ENCODE peak calls at places on chromosomes 6 and 20, in four cellular contexts. F, X, B and T are unnamed samples.
A peak's percentile ranks its signal among the peaks of the same experiment; 100 is the strongest.

GRCh38 chr6:14239097-14239496 is 121.5 kb downstream of the CD83 start:
- DNase-seq in F (no peak), X (no peak), B (no peak), T (no peak)

GRCh38 chr6:95081231-95081630 is 496.1 kb upstream of the MANEA start:
- DNase-seq in F (no peak), X (no peak), B (no peak), T (no peak)

GRCh38 chr20:50609438-50609989 is 81.8 kb downstream of the RIPOR3 start:
- DNase-seq in F (no peak), X (no peak), B (no peak), T (no peak)

GRCh38 chr20:48822879-48823385 is 4.9 kb downstream of the PREX1 start:
- DNase-seq in F (no peak), X (no peak), B (peak; percentile 40), T (no peak)

GRCh38 chr20:22619806-22620205 is 35.4 kb upstream of the FOXA2 start:
- DNase-seq in F (no peak), X (no peak), B (no peak), T (no peak)

GRCh38 chr6:34113532-34113931 is 32.4 kb downstream of the GRM4 start:
- DNase-seq in F (no peak), X (no peak), B (no peak), T (no peak)

GRCh38 chr6:143223895-143224294 is 163.2 kb downstream of the AIG1 start:
- DNase-seq in F (no peak), X (no peak), B (no peak), T (peak; percentile 81)

GRCh38 chr20:1323830-1324597 is 4.9 kb downstream of the SDCBP2 start:
- DNase-seq in F (no peak), X (no peak), B (no peak), T (no peak)

GRCh38 chr20:53900380-53900999 is 169.9 kb downstream of the BCAS1 start:
- DNase-seq in F (no peak), X (no peak), B (no peak), T (no peak)

GRCh38 chr20:50302463-50303041 is 111.9 kb downstream of the CEBPB start:
- DNase-seq in F (no peak), X (no peak), B (no peak), T (no peak)

GRCh38 chr6:52929321-52930164 is 20.0 kb upstream of the GSTA3 start:
- DNase-seq in F (no peak), X (peak; percentile 22), B (no peak), T (peak; percentile 43)

GRCh38 chr6:108736832-108737231 is 111.4 kb upstream of the ARMC2 start:
- DNase-seq in F (no peak), X (no peak), B (no peak), T (peak; percentile 27)

GRCh38 chr20:51190783-51191180 is 167.9 kb upstream of the KCNG1 start:
- DNase-seq in F (no peak), X (no peak), B (no peak), T (no peak)

GRCh38 chr6:157036245-157036681 is 259.1 kb downstream of the ARID1B start:
- DNase-seq in F (no peak), X (no peak), B (no peak), T (no peak)

GRCh38 chr6:92469429-92469828 is 949.9 kb downstream of the EPHA7 start:
- DNase-seq in F (no peak), X (no peak), B (no peak), T (no peak)

GRCh38 chr6:137213331-137213740 is 5.8 kb downstream of the IFNGR1 start:
- DNase-seq in F (no peak), X (no peak), B (no peak), T (no peak)

GRCh38 chr6:105452924-105453756 is 50.3 kb upstream of the PREP start:
- DNase-seq in F (no peak), X (no peak), B (peak; percentile 54), T (no peak)

GRCh38 chr6:148027201-148027600 is 315.4 kb upstream of the SASH1 start:
- DNase-seq in F (no peak), X (no peak), B (no peak), T (no peak)

GRCh38 chr20:33841439-33841799 is 30.3 kb downstream of the CHMP4B start:
- DNase-seq in F (no peak), X (no peak), B (no peak), T (no peak)
- H3K4me2 ChIP-seq in F (no peak overlapping the region), X (no peak overlapping the region), B (no peak overlapping the region), T (no peak overlapping the region)

GRCh38 chr6:41780623-41781301 is at the start of gene PRICKLE4:
- DNase-seq in F (peak; percentile 84), X (peak; percentile 71), B (no peak), T (no peak)
- TF ChIP-seq NFIC in F (peak; percentile 79), X (no peak), B (no peak), T (no peak)

DNA sequence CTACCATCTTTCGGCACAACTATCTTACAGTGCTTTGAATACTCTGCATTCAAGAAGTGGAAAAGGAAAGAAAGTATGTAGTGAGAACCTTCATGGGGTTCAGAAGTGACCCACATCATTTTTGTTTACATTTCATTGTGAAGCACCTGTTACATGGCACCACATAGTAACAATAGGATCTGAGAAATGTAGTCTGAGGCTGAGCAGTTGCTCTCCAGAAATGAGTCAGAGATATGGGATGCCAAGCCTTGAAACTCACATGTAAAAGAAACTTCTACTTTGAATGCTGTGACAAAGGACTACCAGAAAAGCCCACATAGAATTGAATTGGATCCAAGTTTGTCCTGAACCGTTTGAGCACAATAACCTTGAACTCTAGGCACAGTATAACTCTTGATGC is 401.0 kb upstream of the POU3F2 start:
- DNase-seq in F (no peak), X (no peak), B (no peak), T (no peak)
- H3K4me2 ChIP-seq in F (no peak overlapping the region), X (no peak overlapping the region), B (no peak overlapping the region), T (no peak overlapping the region)

GRCh38 chr20:5687884-5688283 is 62.3 kb upstream of the SHLD1 start:
- DNase-seq in F (no peak), X (no peak), B (no peak), T (no peak)
- TF ChIP-seq NFIC in F (no peak), X (no peak), B (no peak), T (no peak)

DNA sequence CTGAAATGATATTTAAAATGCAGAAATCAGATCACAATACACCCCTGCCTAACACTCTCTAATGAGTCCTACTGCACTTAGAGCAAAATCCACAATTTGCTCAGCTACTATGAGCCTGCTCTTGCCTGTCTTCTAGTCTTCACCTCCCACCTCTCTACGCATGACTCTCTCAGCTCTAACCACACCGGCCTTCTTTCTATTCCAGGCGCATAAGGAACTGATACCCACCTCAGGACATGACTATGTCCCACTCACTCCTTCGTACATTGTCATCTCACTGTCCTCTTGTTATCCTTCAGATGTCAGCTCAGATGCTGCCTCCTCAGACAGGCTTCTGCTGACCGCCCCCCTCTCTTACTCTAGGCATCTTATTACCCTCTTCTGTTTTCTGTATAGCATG is 201.0 kb upstream of the FLRT3 start:
- DNase-seq in F (no peak), X (no peak), B (peak; percentile 63), T (no peak)
- H3K4me2 ChIP-seq in F (no peak overlapping the region), X (no peak overlapping the region), B (peak overlapping the region; percentile 33), T (no peak overlapping the region)

GRCh38 chr6:44452725-44453124 is 65.2 kb downstream of the CDC5L start:
- DNase-seq in F (no peak), X (no peak), B (no peak), T (peak; percentile 51)
- TF ChIP-seq NFIC in F (no peak), X (peak; percentile 46), B (no peak), T (no peak)

GRCh38 chr6:79778794-79779193 is 147.7 kb downstream of the SH3BGRL2 start:
- DNase-seq in F (no peak), X (no peak), B (no peak), T (no peak)
- H3K4me2 ChIP-seq in F (no peak overlapping the region), X (no peak overlapping the region), B (no peak overlapping the region), T (peak overlapping the region; percentile 86)

GRCh38 chr20:32893878-32894483 is 35.3 kb downstream of the EFCAB8 start:
- DNase-seq in F (peak; percentile 59), X (peak; percentile 50), B (no peak), T (peak; percentile 59)

GRCh38 chr20:32891926-32892660 is 33.4 kb downstream of the EFCAB8 start:
- DNase-seq in F (no peak), X (no peak), B (no peak), T (no peak)

GRCh38 chr20:32896521-32897280 is 38.0 kb downstream of the EFCAB8 start:
- DNase-seq in F (no peak), X (no peak), B (no peak), T (no peak)

GRCh38 chr20:32893263-32893877 is 34.6 kb downstream of the EFCAB8 start:
- DNase-seq in F (no peak), X (no peak), B (no peak), T (no peak)

DNA sequence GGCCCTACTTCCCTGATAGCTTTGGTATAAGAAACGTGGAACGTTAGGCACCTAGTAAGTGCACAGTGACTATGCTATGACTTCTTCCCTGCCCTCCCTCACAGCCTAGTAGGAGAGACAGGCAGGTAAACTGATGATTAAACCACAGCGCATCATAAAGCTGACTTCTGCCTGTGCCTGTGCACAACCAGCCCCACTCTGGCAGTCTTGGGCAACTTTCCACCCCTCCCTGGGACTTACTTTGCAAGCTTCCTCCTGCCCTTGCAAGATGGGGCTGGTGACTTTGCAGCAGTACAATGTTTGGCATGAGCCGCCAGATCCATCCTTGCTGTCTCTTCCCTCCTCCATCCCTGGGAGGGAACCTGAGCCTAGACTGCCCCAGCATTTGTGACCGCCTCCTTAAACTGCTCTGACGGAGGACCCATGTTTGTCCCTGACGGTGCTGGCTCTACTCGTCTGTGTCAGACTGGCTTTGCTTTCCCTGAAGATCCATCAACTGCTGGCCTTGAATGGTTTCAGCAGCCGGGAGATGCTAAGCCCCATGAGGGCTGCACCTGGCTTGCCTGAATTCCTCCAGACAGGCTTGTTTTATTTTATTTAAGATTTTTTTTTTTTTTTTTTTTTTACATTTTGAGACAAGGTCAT is 36.1 kb downstream of the EFCAB8 start:
- DNase-seq in F (no peak), X (no peak), B (no peak), T (no peak)
- TF ChIP-seq NFIC in F (no peak), X (no peak), B (no peak), T (no peak)

DNA sequence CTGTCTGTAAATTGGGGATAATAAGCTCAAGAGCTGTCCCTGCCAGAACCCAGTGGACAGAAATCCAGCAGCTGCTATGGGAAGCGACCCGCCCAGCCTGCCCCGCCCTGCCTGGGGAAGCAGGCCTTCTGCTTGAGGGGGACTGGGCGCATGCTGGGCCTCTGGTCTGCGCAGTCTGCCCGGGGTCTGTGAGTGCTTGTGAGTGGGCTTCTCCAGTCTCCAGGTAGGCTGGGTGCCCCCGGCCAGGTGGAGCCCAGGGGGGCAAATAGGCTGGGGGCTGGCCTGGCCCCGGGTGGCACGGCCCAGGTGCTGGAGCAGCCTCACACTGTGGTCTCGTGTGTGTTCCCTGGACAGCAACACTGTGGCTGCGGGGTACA is 657 bp upstream of the RBBP8NL start:
- DNase-seq in F (no peak), X (no peak), B (no peak), T (no peak)
- H3K4me2 ChIP-seq in F (no peak overlapping the region), X (no peak overlapping the region), B (no peak overlapping the region), T (no peak overlapping the region)

GRCh38 chr6:100161782-100162181 is 167.8 kb upstream of the MCHR2 start:
- DNase-seq in F (no peak), X (no peak), B (no peak), T (no peak)
- TF ChIP-seq NFIC in F (no peak), X (no peak), B (no peak), T (no peak)